ENCODE peak calls at places on chromosome 14, in four cellular contexts. S is Peyer's patch, B is IMR-90, P is cardiac muscle cell. E is an unnamed sample. For H3K36me3, the result is how much of the 10 kb centered on the place peaks cover.

GRCh38 chr14:55198749-55199148 is 7.4 kb upstream of the DLGAP5 start:
- DNase-seq in P (no peak), S (no peak), B (peak), E (no peak)

GRCh38 chr14:88868558-88869159 is 44.2 kb downstream of the TTC8 start:
- DNase-seq in S (no peak), P (peak), B (peak), E (no peak)

GRCh38 chr14:95226801-95227200 is 69.5 kb upstream of the DICER1 start:
- DNase-seq in P (no peak), B (no peak), S (no peak), E (no peak)

GRCh38 chr14:48275301-48275700 is 599.9 kb upstream of the MDGA2 start:
- DNase-seq in B (no peak), S (no peak), P (no peak), E (no peak)

GRCh38 chr14:77024171-77024627 is 4.3 kb downstream of the IRF2BPL start:
- DNase-seq in B (peak), P (peak), S (peak), E (peak)

GRCh38 chr14:105299654-105300541 is 903 bp downstream of the BRF1 start:
- DNase-seq in P (no peak), S (no peak), B (no peak), E (peak)

GRCh38 chr14:100283984-100284881 is 22.0 kb downstream of the SLC25A29 start:
- DNase-seq in S (peak), B (no peak), P (no peak), E (peak)

GRCh38 chr14:30252151-30252550 is 306.8 kb upstream of the G2E3 start:
- DNase-seq in S (no peak), B (no peak), P (no peak), E (no peak)

GRCh38 chr14:96260341-96260821 is 4.4 kb downstream of the BDKRB1 start:
- DNase-seq in P (no peak), B (peak), S (no peak), E (no peak)

GRCh38 chr14:104894331-104895206 is 29.5 kb downstream of the CEP170B start:
- DNase-seq in P (peak), S (no peak), B (no peak), E (no peak)

GRCh38 chr14:99790978-99791376 is 2.2 kb upstream of the EML1 start:
- DNase-seq in B (no peak), S (no peak), P (no peak), E (no peak)

GRCh38 chr14:101225116-101225728 is 321.7 kb upstream of the RTL1 start:
- DNase-seq in B (no peak), P (no peak), S (no peak), E (no peak)

GRCh38 chr14:96934961-96935360 is 137.8 kb downstream of the VRK1 start:
- DNase-seq in P (no peak), B (no peak), S (no peak), E (no peak)

GRCh38 chr14:43692706-43693105 is 814.4 kb downstream of the FSCB start:
- DNase-seq in P (no peak), B (no peak), S (no peak), E (no peak)

GRCh38 chr14:92687681-92688433 is 60.6 kb downstream of the LGMN start:
- DNase-seq in B (no peak), P (peak), S (no peak), E (no peak)

GRCh38 chr14:22143360-22143759 is 445.7 kb downstream of the DAD1 start:
- DNase-seq in S (no peak), B (peak), P (no peak), E (no peak)

GRCh38 chr14:48504921-48505320 is 829.5 kb upstream of the MDGA2 start:
- DNase-seq in S (no peak), P (no peak), B (no peak), E (no peak)

GRCh38 chr14:95510804-95511203 is 5.6 kb downstream of the SYNE3 start:
- DNase-seq in B (no peak), P (no peak), S (no peak), E (no peak)

GRCh38 chr14:96309128-96309906 is 53.3 kb downstream of the BDKRB1 start:
- DNase-seq in B (no peak), P (no peak), S (no peak), E (peak)

GRCh38 chr14:98580131-98580678 is 691.8 kb downstream of the BCL11B start:
- DNase-seq in B (no peak), S (no peak), P (peak), E (no peak)

GRCh38 chr14:41609704-41610183 is 3.1 kb downstream of the LRFN5 start:
- DNase-seq in B (peak), P (peak), S (no peak), E (no peak)

GRCh38 chr14:56659361-56659760 is 79.8 kb downstream of the TMEM260 start:
- DNase-seq in B (no peak), S (no peak), P (peak), E (no peak)

GRCh38 chr14:23053426-23053825 is 3.9 kb downstream of the CDH24 start:
- DNase-seq in P (no peak), B (no peak), S (no peak), E (no peak)

GRCh38 chr14:27528328-27528727 is 930.5 kb upstream of the NOVA1 start:
- DNase-seq in S (no peak), B (no peak), P (peak), E (no peak)

GRCh38 chr14:21525995-21526671 is at the start of gene SALL2:
- DNase-seq in P (peak), S (peak), B (peak), E (peak)

GRCh38 chr14:70515796-70516195 is 19.0 kb downstream of the ADAM20 start:
- DNase-seq in S (no peak), B (peak), P (no peak), E (no peak)

GRCh38 chr14:71626281-71626835 is 305.9 kb upstream of the RGS6 start:
- DNase-seq in S (no peak), B (peak), P (no peak), E (no peak)

GRCh38 chr14:55707365-55707804 is 127.4 kb downstream of the KTN1 start:
- DNase-seq in P (peak), B (peak), S (no peak), E (no peak)

GRCh38 chr14:63134801-63135200 is 69.4 kb upstream of the RHOJ start:
- DNase-seq in B (peak), P (peak), S (no peak), E (no peak)

GRCh38 chr14:103692871-103693270 is 22.4 kb downstream of the XRCC3 start:
- DNase-seq in S (no peak), B (no peak), P (no peak), E (no peak)

GRCh38 chr14:75437201-75438143 is 9.7 kb downstream of the JDP2 start:
- DNase-seq in S (no peak), B (no peak), P (no peak), E (no peak)
- H3K36me3 ChIP-seq in S (under half), B (half or more), P (under half), E (under half)

DNA sequence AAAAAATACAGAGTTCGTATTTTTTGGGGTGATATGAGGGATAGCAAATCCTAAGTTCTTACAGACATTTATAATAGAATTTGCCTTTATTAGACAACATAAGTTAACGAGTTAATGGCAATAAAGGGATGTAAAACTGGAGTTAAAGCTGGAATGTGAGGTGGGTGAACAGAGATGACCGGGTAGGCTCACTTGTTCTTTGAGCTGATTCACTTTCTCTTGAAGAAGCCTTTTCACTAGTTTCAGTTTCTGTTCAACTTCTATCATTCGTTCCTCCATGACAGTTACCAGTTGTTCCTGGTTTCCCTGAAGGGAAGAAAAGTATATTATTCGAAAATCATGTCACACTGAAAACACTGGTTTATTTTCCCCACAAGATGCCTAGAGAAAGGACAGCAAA is 57.7 kb upstream of the SAV1 start:
- DNase-seq in P (no peak), S (no peak), B (no peak), E (no peak)
- H3K36me3 ChIP-seq in P (under half), S (under half), B (under half), E (under half)

GRCh38 chr14:74829238-74829637 is 46.7 kb downstream of the PROX2 start:
- DNase-seq in B (no peak), P (no peak), S (no peak), E (no peak)
- H3K36me3 ChIP-seq in B (under half), P (under half), S (under half), E (under half)

GRCh38 chr14:59292921-59293605 is 104.6 kb downstream of the DAAM1 start:
- DNase-seq in S (no peak), B (no peak), P (no peak), E (no peak)
- H3K36me3 ChIP-seq in S (under half), B (under half), P (under half), E (under half)

DNA sequence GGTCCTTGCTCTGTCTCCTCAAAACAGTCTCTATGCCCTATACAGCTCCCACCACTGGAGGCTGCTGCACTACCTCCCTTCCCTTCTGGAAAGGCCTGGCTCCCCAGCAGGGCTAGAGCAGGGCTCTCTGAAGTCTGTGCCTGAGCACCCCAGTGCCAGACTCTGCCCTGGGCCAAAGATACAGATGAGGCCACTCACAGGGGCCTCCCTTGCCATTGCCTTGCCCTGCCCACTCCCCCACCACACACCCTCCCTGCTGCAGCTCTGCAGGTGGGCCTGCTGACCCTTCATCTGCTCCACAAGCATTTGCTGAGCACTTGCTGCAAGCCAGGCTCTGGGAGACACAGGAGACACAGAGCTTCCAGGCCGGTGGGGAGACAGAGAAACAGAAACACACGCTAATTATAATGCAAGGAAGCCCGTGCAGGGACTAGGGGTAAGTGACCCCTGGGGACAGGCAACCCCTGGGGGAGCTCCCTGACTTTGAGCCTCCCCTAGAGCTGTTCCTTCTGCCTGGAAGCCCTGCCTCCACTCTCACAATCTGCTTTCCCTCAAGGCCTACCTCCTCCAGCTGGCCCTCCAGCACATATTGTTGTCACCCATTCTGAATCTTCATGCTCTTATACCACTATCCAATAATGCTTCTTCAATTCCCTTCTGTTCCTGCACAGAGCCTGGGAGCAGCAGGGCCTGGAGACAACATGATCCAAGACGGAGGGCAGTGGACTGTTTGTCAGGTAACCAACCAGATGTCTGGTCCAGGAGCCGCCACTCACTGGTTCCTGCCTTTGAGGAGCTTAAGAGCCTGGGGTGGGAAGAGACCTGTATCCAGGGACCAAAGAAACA is 32.6 kb upstream of the PNMA1 start:
- DNase-seq in S (no peak), P (no peak), B (no peak), E (peak)
- H3K36me3 ChIP-seq in S (under half), P (under half), B (under half), E (under half)

DNA sequence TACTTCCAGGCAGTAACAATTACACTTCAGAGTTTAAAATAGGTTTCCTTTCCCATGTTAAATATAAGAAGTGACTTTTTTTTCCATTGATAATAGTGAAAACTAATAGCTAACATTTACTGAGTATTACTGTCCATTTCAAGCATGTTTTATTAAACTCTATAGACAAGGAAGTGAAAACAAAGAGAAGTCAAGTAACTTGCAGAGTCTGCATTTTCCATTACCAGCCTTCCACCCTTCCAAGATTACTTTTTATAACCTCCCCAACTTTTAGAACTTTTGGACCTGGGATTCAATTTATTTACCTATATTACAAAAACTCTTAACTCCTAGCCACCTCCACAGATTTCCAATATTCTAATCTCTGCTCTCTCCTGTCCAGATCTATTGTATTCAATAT is 67.7 kb downstream of the SEC23A start:
- DNase-seq in S (no peak), B (no peak), P (no peak), E (no peak)
- H3K36me3 ChIP-seq in S (under half), B (under half), P (half or more), E (under half)

GRCh38 chr14:90626550-90626949 is 189.7 kb downstream of the TTC7B start:
- DNase-seq in B (no peak), S (no peak), P (no peak), E (no peak)
- H3K36me3 ChIP-seq in B (under half), S (under half), P (under half), E (under half)

DNA sequence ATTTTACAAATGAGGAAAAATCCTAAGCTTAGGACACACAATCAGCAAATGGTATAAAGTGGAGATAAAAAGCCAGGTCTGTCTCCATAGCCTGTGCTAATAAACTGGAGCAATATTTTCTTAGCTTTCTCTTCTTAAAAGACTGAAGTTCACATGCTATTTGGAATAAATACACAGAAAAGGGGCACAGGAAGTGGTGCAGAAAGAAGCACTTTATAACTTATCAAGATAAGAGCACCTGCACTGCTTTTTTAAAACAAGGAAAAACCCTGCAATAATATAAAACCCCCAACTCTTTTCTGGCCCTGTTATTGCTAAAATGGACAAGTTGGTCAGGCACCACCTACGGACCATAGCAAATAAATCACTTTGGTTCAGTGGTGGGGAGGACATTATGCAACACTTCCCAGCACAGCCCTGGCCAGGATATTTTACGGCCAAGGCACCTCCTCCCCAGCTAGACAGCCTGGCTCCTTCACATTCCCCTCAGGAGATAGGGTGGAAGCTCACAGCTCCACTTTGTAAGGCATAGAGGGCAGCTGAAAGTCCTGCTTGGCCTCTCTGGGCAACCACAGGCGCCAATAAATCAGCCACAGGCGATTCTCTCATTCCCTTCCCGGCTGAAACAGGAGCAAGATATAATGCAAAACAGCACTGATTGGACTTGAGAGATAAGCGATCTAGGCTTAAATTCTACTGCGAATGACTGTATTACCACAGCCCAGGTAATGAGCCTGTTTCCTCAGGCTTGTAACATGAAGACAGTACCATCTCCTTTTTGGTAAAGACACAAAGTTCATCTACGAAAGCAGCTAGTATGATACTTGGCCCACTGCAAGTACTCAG is 2.1 kb downstream of the ZBTB25 start:
- DNase-seq in P (no peak), S (no peak), B (peak), E (peak)
- H3K36me3 ChIP-seq in P (under half), S (under half), B (under half), E (under half)